ENCODE peak calls at places on chromosomes 2 and 18, in six cellular contexts. C, Z, O, L, J and E are unnamed samples.

GRCh38 chr2:189213226-189213625 is 33.7 kb upstream of the COL5A2 start:
- DNase-seq in Z (no peak), L (peak; percentile 37), J (no peak), O (no peak), C (peak; percentile 34), E (no peak)

GRCh38 chr2:197883354-197884032 is 79.1 kb downstream of the PLCL1 start:
- DNase-seq in O (no peak), C (peak; percentile 82), Z (no peak), L (peak; percentile 78), J (no peak), E (no peak)

GRCh38 chr2:151946856-151947523 is 118.8 kb upstream of the ARL5A start:
- DNase-seq in C (peak; percentile 47), J (peak; percentile 64), Z (peak; percentile 21), O (no peak), L (peak; percentile 1), E (no peak)

GRCh38 chr2:189131986-189132385 is 47.6 kb downstream of the COL5A2 start:
- DNase-seq in C (no peak), Z (no peak), O (no peak), J (no peak), L (no peak), E (no peak)

GRCh38 chr2:27901219-27901618 is 10.7 kb downstream of the BABAM2 start:
- DNase-seq in L (peak; percentile 32), C (peak; percentile 62), O (no peak), Z (no peak), J (no peak), E (no peak)

GRCh38 chr2:76491503-76491902 is 780.8 kb upstream of the GCFC2 start:
- DNase-seq in C (no peak), O (no peak), J (no peak), L (no peak), Z (no peak), E (no peak)

GRCh38 chr2:14673351-14673875 is 40.9 kb downstream of the LRATD1 start:
- DNase-seq in J (no peak), O (no peak), Z (no peak), L (no peak), C (peak; percentile 15), E (no peak)

GRCh38 chr2:224038049-224038829 is 847 bp downstream of the SERPINE2 start:
- DNase-seq in L (peak; percentile 13), O (peak; percentile 60), C (peak; percentile 70), J (peak; percentile 57), Z (no peak), E (peak; percentile 11)

GRCh38 chr18:56873441-56874140 is 222.4 kb downstream of the WDR7 start:
- DNase-seq in J (peak; percentile 19), Z (no peak), L (no peak), C (no peak), O (no peak), E (peak; percentile 50)

GRCh38 chr18:49645836-49646235 is 84.0 kb downstream of the LIPG start:
- DNase-seq in O (peak; percentile 42), L (peak; percentile 43), J (no peak), Z (no peak), C (peak; percentile 79), E (no peak)

GRCh38 chr2:207768891-207769596 is 662 bp downstream of the FZD5 start:
- DNase-seq in L (no peak), C (peak; percentile 51), J (peak; percentile 50), O (peak; percentile 60), Z (no peak), E (peak; percentile 26)

GRCh38 chr18:38940863-38941531 is 1375.4 kb upstream of the CELF4 start:
- DNase-seq in O (peak; percentile 98), J (peak; percentile 69), C (peak; percentile 9), Z (peak; percentile 77), L (peak; percentile 53), E (peak; percentile 56)

GRCh38 chr2:39938035-39938835 is 159.2 kb upstream of the THUMPD2 start:
- DNase-seq in O (peak; percentile 78), C (peak; percentile 88), J (no peak), Z (no peak), L (peak; percentile 97), E (peak; percentile 76)

GRCh38 chr18:56803076-56803475 is 151.9 kb downstream of the WDR7 start:
- DNase-seq in L (no peak), O (no peak), J (no peak), C (peak; percentile 45), Z (no peak), E (no peak)

GRCh38 chr2:2881507-2881906 is 496.1 kb downstream of the EIPR1 start:
- DNase-seq in L (no peak), O (no peak), J (no peak), C (no peak), Z (no peak), E (no peak)

GRCh38 chr2:97745474-97746172 is 32.2 kb downstream of the ZAP70 start:
- DNase-seq in L (peak; percentile 40), C (no peak), O (no peak), J (no peak), Z (no peak), E (no peak)

GRCh38 chr2:240353086-240353798 is 82.2 kb upstream of the GPC1 start:
- DNase-seq in J (no peak), Z (no peak), C (no peak), O (no peak), L (no peak), E (no peak)

GRCh38 chr2:132547089-132547687 is 122.8 kb downstream of the LYPD1 start:
- DNase-seq in O (peak; percentile 56), L (peak; percentile 85), Z (peak; percentile 36), J (peak; percentile 87), C (peak; percentile 89), E (peak; percentile 59)

GRCh38 chr2:99507964-99508818 is 18.4 kb upstream of the REV1 start:
- DNase-seq in L (no peak), J (peak; percentile 18), C (no peak), Z (no peak), O (no peak), E (no peak)

GRCh38 chr2:136917281-136917680 is 151.9 kb downstream of the THSD7B start:
- DNase-seq in J (no peak), C (no peak), Z (no peak), O (no peak), L (no peak), E (no peak)

GRCh38 chr2:160752475-160753330 is 259.1 kb upstream of the RBMS1 start:
- DNase-seq in J (no peak), C (peak; percentile 60), Z (no peak), L (peak; percentile 64), O (peak; percentile 84), E (peak; percentile 64)

GRCh38 chr2:26670171-26670570 is 22.4 kb upstream of the KCNK3 start:
- DNase-seq in Z (no peak), C (peak; percentile 90), O (peak; percentile 44), L (peak; percentile 56), J (peak; percentile 36), E (no peak)

GRCh38 chr2:32377928-32378327 is 21.1 kb downstream of the BIRC6 start:
- DNase-seq in Z (no peak), C (no peak), L (no peak), O (no peak), J (no peak), E (no peak)

GRCh38 chr18:1308686-1309085 is 404.0 kb downstream of the ADCYAP1 start:
- DNase-seq in J (no peak), C (no peak), L (no peak), O (no peak), Z (no peak), E (no peak)

GRCh38 chr2:127154985-127155650 is 48.2 kb upstream of the BIN1 start:
- DNase-seq in Z (no peak), L (peak; percentile 50), J (no peak), O (no peak), C (peak; percentile 74), E (no peak)

GRCh38 chr18:61727241-61727640 is 165.6 kb downstream of the RNF152 start:
- DNase-seq in O (peak; percentile 10), C (peak; percentile 68), Z (no peak), J (no peak), L (peak; percentile 89), E (no peak)

GRCh38 chr18:28177828-28178635 is 1.1 kb upstream of the CDH2 start:
- DNase-seq in O (peak; percentile 21), Z (no peak), J (peak; percentile 82), C (peak; percentile 83), L (peak; percentile 36), E (peak; percentile 81)

GRCh38 chr2:40251146-40251545 is 200.7 kb downstream of the SLC8A1 start:
- DNase-seq in C (no peak), O (no peak), L (no peak), J (no peak), Z (no peak), E (no peak)

GRCh38 chr2:155701721-155702120 is 630.8 kb downstream of the NR4A2 start:
- DNase-seq in C (no peak), J (no peak), O (no peak), Z (no peak), L (no peak), E (no peak)

DNA sequence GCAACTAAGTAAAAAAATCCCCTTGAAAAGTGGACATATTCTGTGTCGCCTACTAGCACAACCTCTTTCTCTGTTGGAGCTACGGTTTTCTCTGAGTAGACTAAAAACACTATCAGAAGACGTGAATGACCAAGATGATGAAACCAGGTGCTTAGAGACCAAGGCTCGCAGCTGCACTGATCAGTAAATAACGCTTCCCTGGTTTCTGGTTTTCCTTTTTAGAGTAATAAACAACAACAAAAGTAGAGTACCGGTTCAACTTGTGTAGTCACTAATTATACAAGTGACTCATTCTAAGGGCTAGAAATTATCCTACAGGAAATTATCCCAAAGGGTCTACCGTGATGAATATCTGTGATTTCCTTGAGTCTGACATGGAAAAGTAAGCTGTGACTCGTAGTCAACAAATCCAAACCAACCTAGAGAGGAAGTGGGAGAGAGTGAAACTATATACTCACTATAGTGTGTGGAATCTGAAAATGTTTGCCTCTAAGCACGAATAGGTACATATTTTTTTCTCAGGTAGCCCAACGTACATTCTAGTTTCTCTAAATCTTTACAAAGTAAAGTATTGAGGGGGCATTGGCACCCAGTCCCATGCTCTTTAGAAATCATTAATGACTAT is 17.8 kb downstream of the RASGRP3 start:
- DNase-seq in C (peak; percentile 50), Z (no peak), O (peak; percentile 23), J (no peak), L (peak; percentile 59), E (no peak)
- H3K4me2 ChIP-seq in C (peak overlapping the region; percentile 26), Z (peak overlapping the region; percentile 2), O (no peak overlapping the region), J (no peak overlapping the region), L (no peak overlapping the region), E (no peak overlapping the region)

GRCh38 chr2:47725808-47726207 is 57.1 kb upstream of the MSH6 start:
- DNase-seq in O (no peak), C (no peak), Z (no peak), J (no peak), L (no peak), E (no peak)
- H3K4me2 ChIP-seq in O (no peak overlapping the region), C (no peak overlapping the region), Z (no peak overlapping the region), J (no peak overlapping the region), L (no peak overlapping the region), E (no peak overlapping the region)

DNA sequence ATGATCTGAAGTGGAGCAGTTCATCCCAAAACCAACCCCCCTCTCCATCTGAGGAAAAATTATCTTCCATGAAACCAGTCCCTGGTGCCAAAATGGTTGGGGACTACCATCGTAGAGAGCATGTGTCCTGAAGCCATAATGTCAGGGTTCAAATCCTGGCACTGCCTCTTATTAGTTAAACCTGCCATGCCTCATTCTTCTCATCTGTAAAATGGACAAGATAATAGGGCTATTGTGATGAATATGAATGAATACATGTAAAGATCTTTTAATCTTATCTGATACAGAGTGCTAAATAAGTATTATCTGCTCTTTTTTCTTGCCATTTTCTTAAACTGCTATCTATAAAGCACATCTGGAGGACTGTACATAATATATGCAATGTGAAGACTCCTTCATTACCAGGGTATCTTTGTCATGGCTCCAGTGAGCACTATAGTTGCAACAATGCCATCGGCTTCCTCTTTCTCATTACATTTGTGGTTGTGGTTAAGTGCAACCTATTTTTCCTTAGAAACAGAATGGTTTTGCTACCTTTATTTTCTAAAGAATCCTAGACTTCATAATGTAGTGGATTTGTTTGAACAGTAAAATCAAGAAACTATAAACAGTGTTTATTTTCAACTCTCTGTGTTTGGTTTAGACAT is 27.0 kb downstream of the MFSD6 start:
- DNase-seq in C (no peak), O (no peak), J (no peak), L (no peak), Z (no peak), E (no peak)
- H3K4me2 ChIP-seq in C (no peak overlapping the region), O (no peak overlapping the region), J (no peak overlapping the region), L (no peak overlapping the region), Z (no peak overlapping the region), E (no peak overlapping the region)

GRCh38 chr2:37553411-37554156 is 117.9 kb downstream of the CDC42EP3 start:
- DNase-seq in J (no peak), C (no peak), Z (no peak), O (no peak), L (no peak), E (no peak)
- H3K4me2 ChIP-seq in J (no peak overlapping the region), C (no peak overlapping the region), Z (no peak overlapping the region), O (no peak overlapping the region), L (no peak overlapping the region), E (no peak overlapping the region)